ENCODE peak calls at places on chromosomes 16 and 17, in seven cellular contexts. L is SJSA1; D is CD4-positive, alpha-beta memory T cell; M is fibroblast of pulmonary artery; U is GM23248; V is mucosa of descending colon; S is cardiac muscle cell. C is an unnamed sample.
A peak's percentile ranks its signal among the peaks of the same experiment; 100 is the strongest.

GRCh38 chr17:19718041-19718612 is 1.7 kb upstream of the SLC47A2 start:
- DNase-seq in L (no peak), D (no peak), M (no peak), U (no peak), V (no peak), S (no peak), C (no peak)

GRCh38 chr16:81697321-81697885 is 81.7 kb upstream of the PLCG2 start:
- DNase-seq in L (peak; percentile 50), D (peak; percentile 39), M (peak; percentile 68), U (peak; percentile 60), V (no peak), S (peak; percentile 66), C (no peak)

GRCh38 chr17:75238684-75239191 is 22.7 kb downstream of the GGA3 start:
- DNase-seq in L (peak; percentile 63), D (peak; percentile 67), M (peak; percentile 78), U (peak; percentile 81), V (no peak), S (peak; percentile 77), C (peak; percentile 64)

GRCh38 chr16:84677849-84678248 is 22.0 kb upstream of the USP10 start:
- DNase-seq in L (no peak), D (no peak), M (no peak), U (no peak), V (no peak), S (no peak), C (no peak)

GRCh38 chr16:17027488-17028129 is 443.2 kb downstream of the XYLT1 start:
- DNase-seq in L (no peak), D (no peak), M (no peak), U (no peak), V (no peak), S (no peak), C (no peak)

GRCh38 chr17:28810437-28810836 is 32.2 kb downstream of the FAM222B start:
- DNase-seq in L (no peak), D (no peak), M (no peak), U (no peak), V (no peak), S (no peak), C (no peak)

GRCh38 chr16:49602201-49603041 is 228.8 kb downstream of the C16orf78 start:
- DNase-seq in L (no peak), D (no peak), M (no peak), U (no peak), V (no peak), S (no peak), C (no peak)

GRCh38 chr16:58032710-58033293 is 7.2 kb downstream of the MMP15 start:
- DNase-seq in L (no peak), D (no peak), M (no peak), U (no peak), V (no peak), S (peak; percentile 52), C (no peak)

GRCh38 chr17:45009676-45010467 is 41.6 kb downstream of the DCAKD start:
- DNase-seq in L (no peak), D (no peak), M (no peak), U (no peak), V (no peak), S (no peak), C (no peak)

GRCh38 chr17:27523712-27524111 is 67.5 kb downstream of the KSR1 start:
- DNase-seq in L (no peak), D (no peak), M (no peak), U (no peak), V (no peak), S (no peak), C (no peak)

GRCh38 chr17:69141802-69142472 is at the start of gene ABCA6:
- DNase-seq in L (peak; percentile 15), D (no peak), M (peak; percentile 93), U (peak; percentile 70), V (no peak), S (peak; percentile 93), C (no peak)

GRCh38 chr16:84282533-84282932 is 12.1 kb upstream of the WFDC1 start:
- DNase-seq in L (no peak), D (no peak), M (no peak), U (no peak), V (no peak), S (no peak), C (no peak)

GRCh38 chr17:59327891-59328290 is 3.6 kb upstream of the YPEL2 start:
- DNase-seq in L (no peak), D (peak; percentile 22), M (no peak), U (no peak), V (no peak), S (no peak), C (no peak)

GRCh38 chr16:8758022-8758421 is 39.4 kb downstream of the TMEM186 start:
- DNase-seq in L (no peak), D (no peak), M (no peak), U (no peak), V (no peak), S (no peak), C (no peak)

GRCh38 chr17:81002409-81003361 is 11.0 kb downstream of the CHMP6 start:
- DNase-seq in L (no peak), D (no peak), M (peak; percentile 66), U (peak; percentile 65), V (peak; percentile 88), S (peak; percentile 66), C (no peak)

GRCh38 chr16:85870159-85870558 is 28.8 kb upstream of the IRF8 start:
- DNase-seq in L (no peak), D (no peak), M (peak; percentile 18), U (no peak), V (no peak), S (peak; percentile 5), C (no peak)

GRCh38 chr17:44400226-44400847 is 10.9 kb upstream of the ITGA2B start:
- DNase-seq in L (peak; percentile 34), D (no peak), M (peak; percentile 45), U (peak; percentile 49), V (no peak), S (peak; percentile 47), C (no peak)

GRCh38 chr16:56311208-56312027 is 113.9 kb downstream of the AMFR start:
- DNase-seq in L (no peak), D (no peak), M (no peak), U (no peak), V (no peak), S (no peak), C (peak; percentile 5)

GRCh38 chr17:68777856-68778694 is 176.9 kb upstream of the FAM20A start:
- DNase-seq in L (no peak), D (no peak), M (no peak), U (no peak), V (no peak), S (no peak), C (no peak)

GRCh38 chr16:84718-85452 is 6.9 kb downstream of the MPG start:
- DNase-seq in L (peak; percentile 73), D (no peak), M (peak; percentile 93), U (peak; percentile 98), V (peak; percentile 75), S (peak; percentile 93), C (peak; percentile 59)
- H3K4me3 ChIP-seq in L (no peak overlapping the region), D (no peak overlapping the region), M (no peak overlapping the region), U (no peak overlapping the region), V (no peak overlapping the region), S (no peak overlapping the region), C (no peak overlapping the region)

GRCh38 chr16:15856217-15856616 is 611 bp downstream of the MYH11 start:
- DNase-seq in L (no peak), D (no peak), M (no peak), U (no peak), V (no peak), S (no peak), C (no peak)
- H3K4me3 ChIP-seq in L (no peak overlapping the region), D (no peak overlapping the region), M (no peak overlapping the region), U (no peak overlapping the region), V (no peak overlapping the region), S (no peak overlapping the region), C (no peak overlapping the region)

GRCh38 chr17:77372444-77373297 is 231.9 kb downstream of the SEC14L1 start:
- DNase-seq in L (peak; percentile 72), D (peak; percentile 74), M (peak; percentile 84), U (peak; percentile 80), V (peak; percentile 88), S (peak; percentile 91), C (peak; percentile 64)

GRCh38 chr17:77369544-77369971 is 228.8 kb downstream of the SEC14L1 start:
- DNase-seq in L (no peak), D (no peak), M (no peak), U (no peak), V (peak; percentile 37), S (no peak), C (no peak)

GRCh38 chr17:77370536-77370935 is 229.8 kb downstream of the SEC14L1 start:
- DNase-seq in L (no peak), D (no peak), M (no peak), U (no peak), V (peak; percentile 14), S (no peak), C (no peak)

GRCh38 chr17:77371888-77372443 is 231.2 kb downstream of the SEC14L1 start:
- DNase-seq in L (no peak), D (no peak), M (no peak), U (no peak), V (peak; percentile 56), S (no peak), C (no peak)

GRCh38 chr17:77371117-77371887 is 230.5 kb downstream of the SEC14L1 start:
- DNase-seq in L (peak; percentile 28), D (no peak), M (no peak), U (peak; percentile 71), V (peak; percentile 50), S (peak; percentile 52), C (no peak)
- H3K4me3 ChIP-seq in L (no peak overlapping the region), D (no peak overlapping the region), M (no peak overlapping the region), U (peak overlapping the region; percentile 75), V (no peak overlapping the region), S (no peak overlapping the region), C (no peak overlapping the region)

GRCh38 chr17:63929860-63930766 is 2.0 kb downstream of the CD79B start:
- DNase-seq in L (no peak), D (no peak), M (no peak), U (no peak), V (peak; percentile 46), S (peak; percentile 14), C (no peak)

GRCh38 chr17:63926164-63926563 is 6.0 kb downstream of the CD79B start:
- DNase-seq in L (no peak), D (no peak), M (no peak), U (no peak), V (peak; percentile 17), S (no peak), C (no peak)

GRCh38 chr17:63927464-63928171 is 4.5 kb downstream of the CD79B start:
- DNase-seq in L (no peak), D (no peak), M (no peak), U (no peak), V (peak; percentile 44), S (no peak), C (no peak)

GRCh38 chr17:63928966-63929695 is 3.0 kb downstream of the CD79B start:
- DNase-seq in L (no peak), D (no peak), M (no peak), U (no peak), V (peak; percentile 36), S (no peak), C (no peak)

GRCh38 chr17:63928172-63928666 is 3.9 kb downstream of the CD79B start:
- DNase-seq in L (no peak), D (no peak), M (no peak), U (no peak), V (peak; percentile 33), S (no peak), C (no peak)
- H3K4me3 ChIP-seq in L (no peak overlapping the region), D (no peak overlapping the region), M (no peak overlapping the region), U (no peak overlapping the region), V (no peak overlapping the region), S (no peak overlapping the region), C (no peak overlapping the region)

C was measured in Jurkat, Clone E6-1.